ENCODE peak calls at places on chromosomes 11 and 22, in five cellular contexts. M, Y, W, E and J are unnamed samples.

GRCh38 chr11:67272327-67273259 is 6.3 kb downstream of the GRK2 start:
- DNase-seq in M (no peak), Y (no peak), W (peak), E (peak), J (peak)

GRCh38 chr11:85694385-85694980 is 8.5 kb upstream of the CCDC89 start:
- DNase-seq in M (no peak), Y (no peak), W (no peak), E (peak), J (no peak)

GRCh38 chr11:69384548-69385465 is 90.9 kb downstream of the MYEOV start:
- DNase-seq in M (no peak), Y (no peak), W (no peak), E (no peak), J (no peak)

GRCh38 chr11:133619397-133619796 is 87.1 kb upstream of the OPCML start:
- DNase-seq in M (no peak), Y (no peak), W (no peak), E (no peak), J (no peak)

GRCh38 chr11:563812-564578 is 3.2 kb downstream of the RASSF7 start:
- DNase-seq in M (no peak), Y (no peak), W (no peak), E (no peak), J (peak)

GRCh38 chr22:39179841-39180335 is 27.4 kb upstream of the CBX7 start:
- DNase-seq in M (no peak), Y (no peak), W (no peak), E (no peak), J (no peak)

GRCh38 chr11:108278546-108278945 is 55.7 kb downstream of the ATM start:
- DNase-seq in M (no peak), Y (no peak), W (no peak), E (peak), J (peak)

GRCh38 chr11:83292709-83293435 is 6.7 kb upstream of the CCDC90B start:
- DNase-seq in M (peak), Y (peak), W (no peak), E (peak), J (no peak)

GRCh38 chr11:12189543-12190235 is 79.3 kb downstream of the MICAL2 start:
- DNase-seq in M (no peak), Y (no peak), W (no peak), E (no peak), J (no peak)

GRCh38 chr11:87374206-87374793 is 336.6 kb downstream of the TMEM135 start:
- DNase-seq in M (no peak), Y (no peak), W (no peak), E (no peak), J (no peak)

GRCh38 chr22:30985561-30986208 is 16.6 kb downstream of the TUG1 start:
- DNase-seq in M (no peak), Y (no peak), W (no peak), E (no peak), J (no peak)

GRCh38 chr11:11471196-11471595 is 118.1 kb upstream of the CSNK2A3 start:
- DNase-seq in M (peak), Y (no peak), W (no peak), E (no peak), J (no peak)

GRCh38 chr11:128720522-128720985 is 26.7 kb downstream of the FLI1 start:
- DNase-seq in M (no peak), Y (no peak), W (no peak), E (peak), J (no peak)

GRCh38 chr11:65116370-65117205 is 913 bp downstream of the ZNHIT2 start:
- DNase-seq in M (no peak), Y (no peak), W (no peak), E (peak), J (peak)

GRCh38 chr11:66951927-66952337 is 6.3 kb downstream of the PC start:
- DNase-seq in M (no peak), Y (no peak), W (no peak), E (no peak), J (peak)

GRCh38 chr11:134800130-134800529 is 388.1 kb upstream of the B3GAT1 start:
- DNase-seq in M (no peak), Y (no peak), W (no peak), E (no peak), J (no peak)

GRCh38 chr11:65487467-65488272 is 11.2 kb upstream of the MALAT1 start:
- DNase-seq in M (peak), Y (peak), W (peak), E (peak), J (peak)